ENCODE peak calls at places on chromosomes 12 and 14, in nine cellular contexts. X is lower lobe of right lung, N is fibroblast of lung, V is GM23338, K is cardiac muscle cell, R is SK-N-SH, O is left ventricle myocardium inferior, J is astrocyte, W is tibial artery. D is an unnamed sample.
A peak's percentile ranks its signal among the peaks of the same experiment; 100 is the strongest.

GRCh38 chr12:6430124-6430989 is 14.4 kb upstream of the CD27 start:
- DNase-seq in X (peak; percentile 86), N (peak; percentile 99), V (no peak), K (peak; percentile 100), R (no peak), O (peak; percentile 67), J (peak; percentile 96), W (peak; percentile 92), D (peak; percentile 94)

GRCh38 chr12:113587720-113588119 is 116.0 kb upstream of the LHX5 start:
- DNase-seq in X (no peak), N (no peak), V (peak; percentile 94), K (no peak), R (no peak), O (no peak), J (no peak), W (no peak), D (peak; percentile 31)

GRCh38 chr14:62006116-62006737 is 244.0 kb downstream of the SNAPC1 start:
- DNase-seq in X (no peak), N (peak; percentile 9), V (no peak), K (no peak), R (no peak), O (no peak), J (no peak), W (no peak), D (no peak)

GRCh38 chr12:99732121-99732520 is 84.6 kb downstream of the GARIN6 start:
- DNase-seq in X (no peak), N (no peak), V (no peak), K (no peak), R (no peak), O (no peak), J (no peak), W (no peak), D (no peak)

GRCh38 chr12:27436029-27436428 is 10.5 kb upstream of the SMCO2 start:
- DNase-seq in X (no peak), N (no peak), V (peak; percentile 86), K (no peak), R (no peak), O (no peak), J (no peak), W (no peak), D (peak; percentile 28)

GRCh38 chr12:21350975-21351374 is 16.3 kb upstream of the SLCO1A2 start:
- DNase-seq in X (no peak), N (no peak), V (no peak), K (no peak), R (no peak), O (no peak), J (no peak), W (no peak), D (no peak)

GRCh38 chr14:52873694-52874093 is 77.2 kb downstream of the FERMT2 start:
- DNase-seq in X (no peak), N (peak; percentile 89), V (no peak), K (peak; percentile 83), R (no peak), O (no peak), J (no peak), W (peak; percentile 66), D (no peak)

GRCh38 chr14:90381011-90381790 is 15.6 kb upstream of the CALM1 start:
- DNase-seq in X (no peak), N (no peak), V (no peak), K (peak; percentile 51), R (no peak), O (no peak), J (no peak), W (peak; percentile 49), D (no peak)

GRCh38 chr14:101917413-101918124 is 46.8 kb upstream of the DYNC1H1 start:
- DNase-seq in X (no peak), N (no peak), V (peak; percentile 34), K (no peak), R (no peak), O (no peak), J (no peak), W (no peak), D (no peak)

GRCh38 chr12:58513866-58514265 is 406.4 kb downstream of the LRIG3 start:
- DNase-seq in X (no peak), N (no peak), V (no peak), K (peak; percentile 8), R (no peak), O (no peak), J (no peak), W (no peak), D (no peak)

GRCh38 chr12:110349521-110350151 is 53.9 kb downstream of the ANAPC7 start:
- DNase-seq in X (no peak), N (no peak), V (no peak), K (peak; percentile 41), R (no peak), O (no peak), J (no peak), W (no peak), D (no peak)

GRCh38 chr14:42884100-42884499 is 1277.4 kb downstream of the LRFN5 start:
- DNase-seq in X (no peak), N (peak; percentile 95), V (no peak), K (peak; percentile 77), R (no peak), O (no peak), J (peak; percentile 62), W (no peak), D (peak; percentile 66)

GRCh38 chr12:22100952-22101748 is 55.1 kb downstream of the CMAS start:
- DNase-seq in X (no peak), N (peak; percentile 83), V (peak; percentile 86), K (peak; percentile 83), R (no peak), O (no peak), J (peak; percentile 47), W (peak; percentile 60), D (peak; percentile 46)

GRCh38 chr14:43735926-43736325 is 771.2 kb downstream of the FSCB start:
- DNase-seq in X (no peak), N (no peak), V (no peak), K (no peak), R (no peak), O (no peak), J (no peak), W (no peak), D (no peak)

GRCh38 chr12:94165670-94166069 is 17.3 kb downstream of the PLXNC1 start:
- DNase-seq in X (no peak), N (no peak), V (no peak), K (no peak), R (no peak), O (no peak), J (no peak), W (no peak), D (no peak)

GRCh38 chr12:94163850-94164249 is 15.5 kb downstream of the PLXNC1 start:
- DNase-seq in X (no peak), N (no peak), V (no peak), K (no peak), R (no peak), O (no peak), J (no peak), W (no peak), D (no peak)

GRCh38 chr12:94168041-94168440 is 19.7 kb downstream of the PLXNC1 start:
- DNase-seq in X (no peak), N (no peak), V (no peak), K (peak; percentile 41), R (no peak), O (no peak), J (no peak), W (no peak), D (no peak)

GRCh38 chr12:94167071-94167806 is 18.9 kb downstream of the PLXNC1 start:
- DNase-seq in X (no peak), N (no peak), V (no peak), K (no peak), R (no peak), O (no peak), J (no peak), W (no peak), D (no peak)

GRCh38 chr12:94165152-94165551 is 16.8 kb downstream of the PLXNC1 start:
- DNase-seq in X (no peak), N (no peak), V (peak; percentile 62), K (no peak), R (no peak), O (no peak), J (no peak), W (no peak), D (no peak)
- H3K4me3 ChIP-seq in X (no peak overlapping the region), N (no peak overlapping the region), V (peak overlapping the region; percentile 21), K (no peak overlapping the region), R (no peak overlapping the region), O (no peak overlapping the region), J (peak overlapping the region; percentile 1), W (no peak overlapping the region), D (no peak overlapping the region)

GRCh38 chr12:116263431-116263830 is 14.1 kb downstream of the MED13L start:
- DNase-seq in X (no peak), N (no peak), V (no peak), K (no peak), R (no peak), O (no peak), J (no peak), W (no peak), D (no peak)

GRCh38 chr12:116262741-116263140 is 14.8 kb downstream of the MED13L start:
- DNase-seq in X (no peak), N (no peak), V (no peak), K (no peak), R (no peak), O (no peak), J (no peak), W (no peak), D (no peak)

GRCh38 chr12:116264525-116265070 is 12.9 kb downstream of the MED13L start:
- DNase-seq in X (no peak), N (no peak), V (peak; percentile 18), K (no peak), R (no peak), O (no peak), J (no peak), W (no peak), D (no peak)

GRCh38 chr12:116265361-116266128 is 11.9 kb downstream of the MED13L start:
- DNase-seq in X (no peak), N (no peak), V (no peak), K (no peak), R (no peak), O (no peak), J (no peak), W (no peak), D (no peak)

DNA sequence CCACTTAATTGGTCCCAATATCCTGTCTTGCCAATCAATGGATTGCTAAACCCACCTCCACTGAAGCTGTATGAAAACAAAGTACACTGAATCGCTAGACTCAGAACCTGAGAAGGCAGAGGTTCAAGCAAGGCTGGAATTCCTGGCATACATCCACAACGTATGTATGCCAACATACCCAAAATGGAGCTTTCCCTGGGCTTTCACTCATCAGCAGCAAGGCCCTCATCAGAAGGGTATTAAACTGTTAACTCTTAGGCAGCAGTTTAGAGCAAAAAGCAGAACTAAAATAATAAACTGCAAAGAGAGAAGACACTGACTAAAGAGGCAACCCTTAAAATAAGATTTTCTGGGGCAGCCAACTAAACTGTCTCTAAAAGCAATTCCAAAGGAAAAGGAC is 13.6 kb downstream of the MED13L start:
- DNase-seq in X (no peak), N (no peak), V (peak; percentile 46), K (peak; percentile 36), R (no peak), O (no peak), J (no peak), W (no peak), D (no peak)
- H3K4me1 ChIP-seq in X (peaks cover 73% of the 10 kb centered on the region), N (peaks cover 10% of the 10 kb centered on the region), V (peaks cover 50% of the 10 kb centered on the region), K (peaks cover 44% of the 10 kb centered on the region), R (peaks cover 14% of the 10 kb centered on the region), O (peaks cover 95% of the 10 kb centered on the region), J (peaks cover 12% of the 10 kb centered on the region), W (peaks cover 18% of the 10 kb centered on the region), D (peaks cover 41% of the 10 kb centered on the region)

GRCh38 chr12:64780220-64780530 is 21.0 kb upstream of the GNS start:
- DNase-seq in X (no peak), N (no peak), V (no peak), K (no peak), R (no peak), O (no peak), J (no peak), W (no peak), D (no peak)
- H3K27me3 ChIP-seq in X (peaks cover 6% of the 10 kb centered on the region), N (peaks cover 49% of the 10 kb centered on the region), V (peaks cover 52% of the 10 kb centered on the region), K (peaks cover 90% of the 10 kb centered on the region), R (peaks cover 54% of the 10 kb centered on the region), O (peaks cover 35% of the 10 kb centered on the region), J (peaks cover 69% of the 10 kb centered on the region), W (peaks cover 2% of the 10 kb centered on the region), D (no peaks in the 10 kb centered on the region)

GRCh38 chr12:128971802-128972201 is 118.5 kb downstream of the GLT1D1 start:
- DNase-seq in X (no peak), N (no peak), V (peak; percentile 30), K (no peak), R (no peak), O (no peak), J (no peak), W (no peak), D (no peak)
- H3K4me3 ChIP-seq in X (no peak overlapping the region), N (no peak overlapping the region), V (no peak overlapping the region), K (no peak overlapping the region), R (no peak overlapping the region), O (no peak overlapping the region), J (no peak overlapping the region), W (no peak overlapping the region), D (no peak overlapping the region)

D was measured in PC-3.